ENCODE peak calls at places on chromosomes 3 and 15, in eight cellular contexts. A is NCI-H69, H is HT1080, N is cerebellum, Z is NCI-H1092, L is psoas muscle, K is osteocyte, X is tibial artery. J is an unnamed sample.

GRCh38 chr15:27017168-27017809 is 46.3 kb downstream of the GABRG3 start:
- DNase-seq in N (peak; percentile 5), Z (peak; percentile 54), K (no peak), H (peak; percentile 72), L (no peak), X (no peak), A (peak; percentile 71), J (peak; percentile 39)

GRCh38 chr15:60397772-60398445 is at the start of gene ANXA2:
- DNase-seq in K (peak; percentile 95), N (peak; percentile 8), L (peak; percentile 95), X (peak; percentile 94), A (peak; percentile 90), H (peak; percentile 85), Z (no peak), J (no peak)

GRCh38 chr3:169541528-169541927 is 122.0 kb downstream of the MECOM start:
- DNase-seq in X (no peak), K (no peak), Z (no peak), L (no peak), H (no peak), A (no peak), N (no peak), J (no peak)

GRCh38 chr3:143274291-143274690 is 154.7 kb downstream of the CHST2 start:
- DNase-seq in L (no peak), K (no peak), N (no peak), H (no peak), A (no peak), X (no peak), Z (no peak), J (no peak)

GRCh38 chr3:136752327-136753111 is at the start of gene STAG1:
- DNase-seq in N (peak; percentile 97), H (peak; percentile 100), X (peak; percentile 99), A (peak; percentile 99), L (peak; percentile 99), K (peak; percentile 100), Z (peak; percentile 97), J (peak; percentile 95)

GRCh38 chr3:184314700-184315505 is 497 bp downstream of the EIF4G1 start:
- DNase-seq in K (peak; percentile 91), H (peak; percentile 75), L (peak; percentile 96), X (peak; percentile 94), Z (peak; percentile 55), N (peak; percentile 58), A (peak; percentile 82), J (no peak)

GRCh38 chr3:152331975-152332374 is 63.2 kb downstream of the MBNL1 start:
- DNase-seq in H (no peak), Z (no peak), L (no peak), A (no peak), K (no peak), X (no peak), N (no peak), J (no peak)

GRCh38 chr3:69161587-69162196 is 39.3 kb upstream of the LMOD3 start:
- DNase-seq in K (no peak), H (peak; percentile 57), N (peak; percentile 48), L (no peak), A (peak; percentile 21), X (no peak), Z (peak; percentile 1), J (no peak)

GRCh38 chr3:39165518-39165917 is 12.1 kb upstream of the CSRNP1 start:
- DNase-seq in A (no peak), K (no peak), H (no peak), Z (no peak), L (no peak), X (no peak), N (no peak), J (no peak)

GRCh38 chr15:56205061-56205876 is 38.4 kb downstream of the RFX7 start:
- DNase-seq in H (no peak), Z (no peak), K (no peak), L (no peak), X (no peak), N (no peak), A (no peak), J (no peak)

GRCh38 chr3:61727435-61727834 is 166.1 kb downstream of the PTPRG start:
- DNase-seq in X (no peak), K (no peak), H (no peak), Z (no peak), A (no peak), N (no peak), L (no peak), J (no peak)

GRCh38 chr3:192395506-192395905 is 331.8 kb downstream of the FGF12 start:
- DNase-seq in A (peak; percentile 59), N (no peak), Z (no peak), K (no peak), X (no peak), H (peak; percentile 24), L (no peak), J (no peak)

GRCh38 chr3:14391033-14391432 is 11.4 kb upstream of the SLC6A6 start:
- DNase-seq in N (peak; percentile 58), Z (peak; percentile 67), H (peak; percentile 51), K (no peak), A (peak; percentile 92), L (peak; percentile 87), X (peak; percentile 87), J (no peak)

GRCh38 chr3:151305778-151306157 is 10.9 kb downstream of the GPR87 start:
- DNase-seq in Z (no peak), A (no peak), X (no peak), L (no peak), H (no peak), K (no peak), N (no peak), J (no peak)